ENCODE peak calls at places on chromosome 2, in nine cellular contexts. G is GDM1; W is SK-MEL-5; H is putamen; N is CD8-positive, alpha-beta T cell; I is NCI-H774; S is activated CD8-positive, alpha-beta memory T cell treated with anti-CD3 and anti-CD28 coated beads, Interleukin-2, amount 50 U/mL, for 48 hours; F is HT1080; B is glutamatergic neuron. V is an unnamed sample.

GRCh38 chr2:82839046-82839445 is 1620.0 kb downstream of the SUCLG1 start:
- DNase-seq in G (no peak), W (no peak), H (no peak), N (no peak), I (no peak), S (no peak), F (no peak), B (no peak), V (no peak)

GRCh38 chr2:14514001-14514400 is 118.5 kb upstream of the LRATD1 start:
- DNase-seq in G (no peak), W (no peak), H (no peak), N (no peak), I (no peak), S (no peak), F (no peak), B (no peak), V (no peak)

GRCh38 chr2:234919711-234920110 is 32.1 kb upstream of the SH3BP4 start:
- DNase-seq in G (no peak), W (no peak), H (no peak), N (no peak), I (no peak), S (no peak), F (peak), B (no peak), V (no peak)

GRCh38 chr2:236981710-236982485 is 103.8 kb upstream of the COPS8 start:
- DNase-seq in G (no peak), W (no peak), H (no peak), N (no peak), I (no peak), S (no peak), F (no peak), B (no peak), V (no peak)

GRCh38 chr2:30631051-30631671 is 176.1 kb downstream of the CAPN13 start:
- DNase-seq in G (peak), W (no peak), H (no peak), N (no peak), I (no peak), S (no peak), F (peak), B (no peak), V (no peak)

GRCh38 chr2:29420999-29421856 is 306.0 kb downstream of the CLIP4 start:
- DNase-seq in G (no peak), W (peak), H (no peak), N (no peak), I (no peak), S (no peak), F (peak), B (no peak), V (peak)

GRCh38 chr2:85536479-85536878 is 2.5 kb upstream of the MAT2A start:
- DNase-seq in G (no peak), W (no peak), H (no peak), N (no peak), I (no peak), S (no peak), F (peak), B (no peak), V (no peak)

GRCh38 chr2:71831208-71831577 is 316.5 kb downstream of the CYP26B1 start:
- DNase-seq in G (no peak), W (no peak), H (no peak), N (no peak), I (no peak), S (no peak), F (peak), B (no peak), V (no peak)

GRCh38 chr2:130252880-130253645 is 54.8 kb upstream of the TUBA3E start:
- DNase-seq in G (no peak), W (no peak), H (no peak), N (no peak), I (no peak), S (no peak), F (peak), B (no peak), V (no peak)

GRCh38 chr2:68809324-68810240 is 61.6 kb downstream of the BMP10 start:
- DNase-seq in G (no peak), W (no peak), H (no peak), N (no peak), I (no peak), S (no peak), F (no peak), B (no peak), V (no peak)

GRCh38 chr2:16320716-16321115 is 344.9 kb downstream of the CYRIA start:
- DNase-seq in G (no peak), W (peak), H (peak), N (no peak), I (no peak), S (no peak), F (no peak), B (no peak), V (no peak)

GRCh38 chr2:163759013-163759412 is 23.2 kb upstream of the FIGN start:
- DNase-seq in G (no peak), W (no peak), H (no peak), N (no peak), I (no peak), S (no peak), F (no peak), B (no peak), V (no peak)

GRCh38 chr2:151860613-151861146 is 32.5 kb upstream of the ARL5A start:
- DNase-seq in G (no peak), W (no peak), H (no peak), N (no peak), I (no peak), S (no peak), F (no peak), B (no peak), V (peak)

GRCh38 chr2:225010804-225011203 is 31.5 kb downstream of the DOCK10 start:
- DNase-seq in G (no peak), W (no peak), H (no peak), N (no peak), I (no peak), S (no peak), F (peak), B (no peak), V (no peak)

GRCh38 chr2:40606862-40607261 is 155.0 kb upstream of the SLC8A1 start:
- DNase-seq in G (no peak), W (no peak), H (no peak), N (no peak), I (no peak), S (no peak), F (peak), B (no peak), V (no peak)

GRCh38 chr2:165070089-165070488 is 114.8 kb upstream of the SLC38A11 start:
- DNase-seq in G (no peak), W (peak), H (no peak), N (no peak), I (no peak), S (no peak), F (no peak), B (peak), V (no peak)

V was measured in DMS153.